ENCODE peak calls at places on chromosomes 5 and 9, in six cellular contexts. One of them, this sample, is unnamed. For H3K36me3, the result is how much of the 10 kb centered on the place peaks cover.

GRCh38 chr5:134590992-134591659 is 41.5 kb downstream of the SAR1B start:
- DNase-seq in kidney epithelial cell: no peak
- DNase-seq in neural progenitor cell: no peak
- DNase-seq in hepatocyte: peak
- DNase-seq in right lobe of liver: no peak
- DNase-seq in PC-3: peak
- DNase-seq in this sample: no peak

GRCh38 chr5:116374434-116374852 is 200.2 kb downstream of the SEMA6A start:
- DNase-seq in hepatocyte: no peak
- DNase-seq in PC-3: no peak
- DNase-seq in neural progenitor cell: no peak
- DNase-seq in kidney epithelial cell: no peak
- DNase-seq in right lobe of liver: no peak
- DNase-seq in this sample: no peak

GRCh38 chr5:56422060-56422762 is 189.1 kb upstream of the ANKRD55 start:
- DNase-seq in kidney epithelial cell: no peak
- DNase-seq in PC-3: peak
- DNase-seq in hepatocyte: peak
- DNase-seq in right lobe of liver: no peak
- DNase-seq in neural progenitor cell: no peak
- DNase-seq in this sample: no peak

GRCh38 chr5:126778675-126779403 is 1.9 kb downstream of the LMNB1 start:
- DNase-seq in hepatocyte: no peak
- DNase-seq in kidney epithelial cell: no peak
- DNase-seq in PC-3: no peak
- DNase-seq in right lobe of liver: no peak
- DNase-seq in neural progenitor cell: no peak
- DNase-seq in this sample: no peak

GRCh38 chr5:71757590-71758543 is 38.8 kb downstream of the CARTPT start:
- DNase-seq in right lobe of liver: peak
- DNase-seq in hepatocyte: peak
- DNase-seq in kidney epithelial cell: no peak
- DNase-seq in PC-3: peak
- DNase-seq in neural progenitor cell: peak
- DNase-seq in this sample: no peak

GRCh38 chr5:90184764-90185163 is 224.8 kb downstream of the CETN3 start:
- DNase-seq in kidney epithelial cell: no peak
- DNase-seq in hepatocyte: no peak
- DNase-seq in PC-3: no peak
- DNase-seq in neural progenitor cell: no peak
- DNase-seq in right lobe of liver: no peak
- DNase-seq in this sample: no peak

GRCh38 chr9:121636411-121636865 is 15.0 kb upstream of the DAB2IP start:
- DNase-seq in PC-3: no peak
- DNase-seq in kidney epithelial cell: no peak
- DNase-seq in neural progenitor cell: no peak
- DNase-seq in right lobe of liver: no peak
- DNase-seq in hepatocyte: peak
- DNase-seq in this sample: peak

GRCh38 chr5:32779754-32780415 is 68.8 kb downstream of the NPR3 start:
- DNase-seq in right lobe of liver: no peak
- DNase-seq in hepatocyte: no peak
- DNase-seq in neural progenitor cell: peak
- DNase-seq in PC-3: no peak
- DNase-seq in kidney epithelial cell: no peak
- DNase-seq in this sample: no peak

GRCh38 chr5:54942064-54942778 is 43.2 kb downstream of the ESM1 start:
- DNase-seq in right lobe of liver: no peak
- DNase-seq in neural progenitor cell: no peak
- DNase-seq in PC-3: no peak
- DNase-seq in hepatocyte: no peak
- DNase-seq in kidney epithelial cell: no peak
- DNase-seq in this sample: no peak

GRCh38 chr5:119379096-119379495 is 23.3 kb downstream of the TNFAIP8 start:
- DNase-seq in PC-3: no peak
- DNase-seq in kidney epithelial cell: no peak
- DNase-seq in neural progenitor cell: no peak
- DNase-seq in right lobe of liver: no peak
- DNase-seq in hepatocyte: no peak
- DNase-seq in this sample: no peak

GRCh38 chr9:134707031-134707680 is 65.6 kb downstream of the COL5A1 start:
- DNase-seq in neural progenitor cell: no peak
- DNase-seq in hepatocyte: peak
- DNase-seq in PC-3: no peak
- DNase-seq in right lobe of liver: no peak
- DNase-seq in kidney epithelial cell: no peak
- DNase-seq in this sample: peak

GRCh38 chr5:53298841-53299240 is 181.6 kb upstream of the FST start:
- DNase-seq in kidney epithelial cell: no peak
- DNase-seq in neural progenitor cell: no peak
- DNase-seq in right lobe of liver: no peak
- DNase-seq in hepatocyte: no peak
- DNase-seq in PC-3: no peak
- DNase-seq in this sample: no peak

GRCh38 chr5:176734756-176735342 is 75.5 kb upstream of the UNC5A start:
- DNase-seq in kidney epithelial cell: no peak
- DNase-seq in PC-3: no peak
- DNase-seq in right lobe of liver: no peak
- DNase-seq in neural progenitor cell: no peak
- DNase-seq in hepatocyte: no peak
- DNase-seq in this sample: no peak

GRCh38 chr5:172846677-172847076 is 12.6 kb downstream of the ERGIC1 start:
- DNase-seq in hepatocyte: no peak
- DNase-seq in right lobe of liver: no peak
- DNase-seq in PC-3: no peak
- DNase-seq in neural progenitor cell: no peak
- DNase-seq in kidney epithelial cell: no peak
- DNase-seq in this sample: no peak

GRCh38 chr5:121273818-121274433 is 577.8 kb upstream of the FTMT start:
- DNase-seq in kidney epithelial cell: peak
- DNase-seq in hepatocyte: peak
- DNase-seq in neural progenitor cell: no peak
- DNase-seq in PC-3: peak
- DNase-seq in right lobe of liver: no peak
- DNase-seq in this sample: peak

GRCh38 chr5:14323466-14323865 is 180.3 kb downstream of the TRIO start:
- DNase-seq in PC-3: no peak
- DNase-seq in kidney epithelial cell: no peak
- DNase-seq in neural progenitor cell: no peak
- DNase-seq in hepatocyte: no peak
- DNase-seq in right lobe of liver: no peak
- DNase-seq in this sample: no peak
- H3K36me3 ChIP-seq in PC-3: half or more
- H3K36me3 ChIP-seq in kidney epithelial cell: under half
- H3K36me3 ChIP-seq in neural progenitor cell: under half
- H3K36me3 ChIP-seq in hepatocyte: under half
- H3K36me3 ChIP-seq in right lobe of liver: under half
- H3K36me3 ChIP-seq in this sample: under half

DNA sequence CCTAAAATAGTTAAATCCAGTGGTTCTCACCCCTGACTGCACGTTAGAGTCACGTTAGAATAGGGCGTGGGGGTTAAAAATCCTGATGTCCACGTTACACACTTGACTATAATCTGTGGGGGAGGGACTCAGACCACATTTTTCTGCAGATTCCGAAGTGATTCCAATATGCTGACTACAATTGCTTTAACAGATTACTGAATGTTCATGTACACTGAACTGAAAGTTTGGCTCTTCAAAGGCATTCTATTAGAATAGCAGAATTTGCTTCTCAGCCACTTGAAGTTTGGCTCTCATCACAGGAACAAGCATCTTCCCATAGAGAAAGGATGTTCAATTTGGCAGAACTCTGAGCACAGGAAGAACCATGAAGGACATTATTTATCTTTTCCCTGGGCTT is 84.5 kb downstream of the HAPLN1 start:
- DNase-seq in neural progenitor cell: no peak
- DNase-seq in kidney epithelial cell: no peak
- DNase-seq in hepatocyte: no peak
- DNase-seq in right lobe of liver: no peak
- DNase-seq in PC-3: no peak
- DNase-seq in this sample: no peak
- TF ChIP-seq CTCF in neural progenitor cell: no peak
- TF ChIP-seq CTCF in kidney epithelial cell: no peak
- TF ChIP-seq CTCF in hepatocyte: no peak
- TF ChIP-seq CTCF in right lobe of liver: no peak
- TF ChIP-seq CTCF in PC-3: no peak
- TF ChIP-seq CTCF in this sample: no peak

GRCh38 chr9:136466155-136466541 is 16.7 kb downstream of the SEC16A start:
- DNase-seq in hepatocyte: no peak
- DNase-seq in PC-3: no peak
- DNase-seq in kidney epithelial cell: no peak
- DNase-seq in right lobe of liver: no peak
- DNase-seq in neural progenitor cell: no peak
- DNase-seq in this sample: no peak

GRCh38 chr9:136462664-136463063 is 20.2 kb downstream of the SEC16A start:
- DNase-seq in neural progenitor cell: no peak
- DNase-seq in kidney epithelial cell: no peak
- DNase-seq in PC-3: no peak
- DNase-seq in right lobe of liver: no peak
- DNase-seq in hepatocyte: no peak
- DNase-seq in this sample: no peak

GRCh38 chr9:136465500-136466154 is 17.2 kb downstream of the SEC16A start:
- DNase-seq in hepatocyte: no peak
- DNase-seq in neural progenitor cell: no peak
- DNase-seq in kidney epithelial cell: no peak
- DNase-seq in right lobe of liver: no peak
- DNase-seq in PC-3: no peak
- DNase-seq in this sample: no peak

GRCh38 chr9:136464241-136464640 is 18.6 kb downstream of the SEC16A start:
- DNase-seq in hepatocyte: no peak
- DNase-seq in right lobe of liver: no peak
- DNase-seq in PC-3: no peak
- DNase-seq in neural progenitor cell: no peak
- DNase-seq in kidney epithelial cell: no peak
- DNase-seq in this sample: no peak

GRCh38 chr9:136463578-136463977 is 19.3 kb downstream of the SEC16A start:
- DNase-seq in PC-3: no peak
- DNase-seq in kidney epithelial cell: no peak
- DNase-seq in right lobe of liver: no peak
- DNase-seq in neural progenitor cell: no peak
- DNase-seq in hepatocyte: no peak
- DNase-seq in this sample: no peak
- H3K36me3 ChIP-seq in PC-3: under half
- H3K36me3 ChIP-seq in kidney epithelial cell: under half
- H3K36me3 ChIP-seq in right lobe of liver: half or more
- H3K36me3 ChIP-seq in neural progenitor cell: under half
- H3K36me3 ChIP-seq in hepatocyte: under half
- H3K36me3 ChIP-seq in this sample: half or more

GRCh38 chr5:180808461-180809000 is 5.9 kb upstream of the MGAT1 start:
- DNase-seq in neural progenitor cell: no peak
- DNase-seq in right lobe of liver: no peak
- DNase-seq in hepatocyte: no peak
- DNase-seq in kidney epithelial cell: no peak
- DNase-seq in PC-3: no peak
- DNase-seq in this sample: no peak

GRCh38 chr5:180809403-180810209 is 7.0 kb upstream of the MGAT1 start:
- DNase-seq in PC-3: peak
- DNase-seq in hepatocyte: peak
- DNase-seq in neural progenitor cell: peak
- DNase-seq in right lobe of liver: peak
- DNase-seq in kidney epithelial cell: no peak
- DNase-seq in this sample: no peak

GRCh38 chr5:180811012-180811622 is 8.5 kb upstream of the MGAT1 start:
- DNase-seq in kidney epithelial cell: no peak
- DNase-seq in right lobe of liver: no peak
- DNase-seq in neural progenitor cell: no peak
- DNase-seq in hepatocyte: no peak
- DNase-seq in PC-3: no peak
- DNase-seq in this sample: no peak

GRCh38 chr5:180811623-180812119 is 9.1 kb upstream of the MGAT1 start:
- DNase-seq in neural progenitor cell: no peak
- DNase-seq in right lobe of liver: no peak
- DNase-seq in hepatocyte: no peak
- DNase-seq in PC-3: no peak
- DNase-seq in kidney epithelial cell: no peak
- DNase-seq in this sample: no peak

DNA sequence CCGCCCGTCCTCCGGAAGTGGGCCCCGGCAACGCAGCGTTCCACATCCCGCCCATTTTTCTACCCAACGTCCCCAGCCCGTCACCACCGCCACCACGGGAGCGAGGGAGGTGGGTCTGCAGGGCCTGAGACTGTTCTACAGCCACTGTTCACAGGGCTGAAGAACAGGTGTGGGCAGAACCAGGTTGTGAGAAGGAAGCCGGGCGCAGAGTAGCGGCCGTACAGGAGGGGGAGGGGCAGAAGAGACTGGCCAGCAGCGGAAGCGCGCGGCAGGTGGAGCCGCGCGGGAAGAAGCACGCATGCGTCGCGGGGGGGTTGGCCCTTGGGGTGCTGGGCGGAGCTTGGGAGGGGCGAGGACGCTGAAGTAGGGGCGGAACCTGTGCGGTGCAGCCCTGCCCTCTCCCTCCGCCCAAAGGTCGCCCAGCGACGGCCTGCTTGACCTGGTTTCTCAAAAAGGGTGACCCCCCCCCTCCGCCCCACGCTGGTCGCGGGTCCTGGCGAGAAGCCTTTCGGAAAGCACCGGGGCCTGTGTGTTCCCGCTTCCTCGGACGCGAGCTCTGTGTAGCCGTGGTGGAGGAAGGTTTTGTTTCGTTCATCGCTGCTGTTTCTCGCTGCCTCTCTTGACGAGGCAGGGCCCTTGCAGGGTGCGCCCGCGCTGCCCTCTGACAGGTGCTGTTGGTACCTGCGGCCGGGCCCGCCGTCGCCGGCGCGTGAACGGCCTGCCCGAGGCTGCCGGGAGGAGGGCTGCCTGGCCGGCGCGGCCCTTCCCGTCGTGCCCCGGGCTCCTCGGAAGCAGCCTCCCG is 7.8 kb upstream of the MGAT1 start:
- DNase-seq in neural progenitor cell: peak
- DNase-seq in hepatocyte: peak
- DNase-seq in kidney epithelial cell: no peak
- DNase-seq in right lobe of liver: peak
- DNase-seq in PC-3: peak
- DNase-seq in this sample: peak
- TF ChIP-seq CTCF in neural progenitor cell: no peak
- TF ChIP-seq CTCF in hepatocyte: no peak
- TF ChIP-seq CTCF in kidney epithelial cell: no peak
- TF ChIP-seq CTCF in right lobe of liver: no peak
- TF ChIP-seq CTCF in PC-3: no peak
- TF ChIP-seq CTCF in this sample: no peak

DNA sequence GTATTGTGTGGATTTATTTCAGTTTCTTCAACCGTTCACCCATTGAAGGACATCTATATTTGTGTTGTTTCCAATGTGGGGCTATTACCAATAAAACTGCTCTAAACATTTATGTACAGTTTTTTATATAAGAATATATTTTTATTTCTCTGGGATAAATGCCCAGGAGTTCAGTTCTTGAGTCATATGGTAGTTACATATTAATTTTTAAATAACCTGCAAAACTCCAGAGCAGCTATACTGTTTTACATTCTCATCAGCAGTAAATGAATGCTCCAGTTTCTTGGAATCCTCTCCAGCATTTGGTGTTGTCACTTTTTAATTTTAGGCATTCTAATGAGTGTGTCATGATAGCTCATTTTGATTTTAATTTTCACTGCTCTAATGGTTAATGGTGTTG is 36.1 kb downstream of the CDK7 start:
- DNase-seq in right lobe of liver: no peak
- DNase-seq in hepatocyte: no peak
- DNase-seq in neural progenitor cell: no peak
- DNase-seq in kidney epithelial cell: no peak
- DNase-seq in PC-3: no peak
- DNase-seq in this sample: no peak
- H3K36me3 ChIP-seq in right lobe of liver: under half
- H3K36me3 ChIP-seq in hepatocyte: under half
- H3K36me3 ChIP-seq in neural progenitor cell: under half
- H3K36me3 ChIP-seq in kidney epithelial cell: under half
- H3K36me3 ChIP-seq in PC-3: under half
- H3K36me3 ChIP-seq in this sample: under half

This sample was measured in BJ.